ENCODE peak calls at places on chromosomes 13 and 19, in four cellular contexts. One of them, this sample, is unnamed.

GRCh38 chr19:48393559-48394330 is at the start of gene GRIN2D:
- DNase-seq in amniotic epithelial cell: no peak
- DNase-seq in substantia nigra: no peak
- DNase-seq in HCT116: no peak
- DNase-seq in this sample: peak

GRCh38 chr19:55689366-55690108 is 14.5 kb downstream of the EPN1 start:
- DNase-seq in amniotic epithelial cell: no peak
- DNase-seq in substantia nigra: no peak
- DNase-seq in HCT116: no peak
- DNase-seq in this sample: no peak

GRCh38 chr13:111187879-111188643 is 73.0 kb downstream of the ARHGEF7 start:
- DNase-seq in substantia nigra: no peak
- DNase-seq in HCT116: no peak
- DNase-seq in amniotic epithelial cell: peak
- DNase-seq in this sample: no peak

GRCh38 chr19:42323852-42324654 is 1.4 kb upstream of the MEGF8 start:
- DNase-seq in HCT116: no peak
- DNase-seq in amniotic epithelial cell: no peak
- DNase-seq in substantia nigra: no peak
- DNase-seq in this sample: no peak

GRCh38 chr13:108594153-108594552 is 35.3 kb upstream of the MYO16 start:
- DNase-seq in amniotic epithelial cell: no peak
- DNase-seq in HCT116: no peak
- DNase-seq in substantia nigra: no peak
- DNase-seq in this sample: no peak

GRCh38 chr13:51444922-51445321 is 7.9 kb downstream of the INTS6 start:
- DNase-seq in substantia nigra: no peak
- DNase-seq in HCT116: peak
- DNase-seq in amniotic epithelial cell: peak
- DNase-seq in this sample: peak

GRCh38 chr19:10503002-10503789 is at the start of gene KEAP1:
- DNase-seq in amniotic epithelial cell: peak
- DNase-seq in HCT116: no peak
- DNase-seq in substantia nigra: no peak
- DNase-seq in this sample: peak

GRCh38 chr19:45448887-45449299 is 18.9 kb upstream of the FOSB start:
- DNase-seq in substantia nigra: no peak
- DNase-seq in amniotic epithelial cell: no peak
- DNase-seq in HCT116: no peak
- DNase-seq in this sample: no peak

GRCh38 chr13:110316196-110316595 is 9.1 kb downstream of the COL4A2 start:
- DNase-seq in HCT116: no peak
- DNase-seq in substantia nigra: no peak
- DNase-seq in amniotic epithelial cell: no peak
- DNase-seq in this sample: no peak

GRCh38 chr19:35986664-35987570 is 8.1 kb upstream of the SDHAF1 start:
- DNase-seq in amniotic epithelial cell: no peak
- DNase-seq in substantia nigra: peak
- DNase-seq in HCT116: no peak
- DNase-seq in this sample: no peak

GRCh38 chr13:100633461-100633860 is 41.1 kb downstream of the TMTC4 start:
- DNase-seq in substantia nigra: no peak
- DNase-seq in HCT116: no peak
- DNase-seq in amniotic epithelial cell: peak
- DNase-seq in this sample: peak

GRCh38 chr13:44755872-44756271 is 179.7 kb upstream of the TSC22D1 start:
- DNase-seq in substantia nigra: no peak
- DNase-seq in HCT116: no peak
- DNase-seq in amniotic epithelial cell: peak
- DNase-seq in this sample: peak

GRCh38 chr13:98052412-98052811 is 90.5 kb upstream of the FARP1 start:
- DNase-seq in amniotic epithelial cell: no peak
- DNase-seq in HCT116: no peak
- DNase-seq in substantia nigra: no peak
- DNase-seq in this sample: no peak

GRCh38 chr19:40775632-40776022 is 306 bp downstream of the MIA start:
- DNase-seq in substantia nigra: no peak
- DNase-seq in amniotic epithelial cell: no peak
- DNase-seq in HCT116: no peak
- DNase-seq in this sample: no peak

GRCh38 chr13:110284809-110285519 is 22.0 kb downstream of the COL4A1 start:
- DNase-seq in substantia nigra: no peak
- DNase-seq in HCT116: no peak
- DNase-seq in amniotic epithelial cell: peak
- DNase-seq in this sample: no peak

GRCh38 chr19:3983936-3984583 is 1.2 kb downstream of the EEF2 start:
- DNase-seq in HCT116: no peak
- DNase-seq in amniotic epithelial cell: peak
- DNase-seq in substantia nigra: no peak
- DNase-seq in this sample: peak

GRCh38 chr19:40650749-40651305 is 39.6 kb downstream of the NUMBL start:
- DNase-seq in substantia nigra: no peak
- DNase-seq in amniotic epithelial cell: no peak
- DNase-seq in HCT116: no peak
- DNase-seq in this sample: peak

GRCh38 chr19:5691205-5691929 is 1.3 kb downstream of the RPL36 start:
- DNase-seq in amniotic epithelial cell: peak
- DNase-seq in substantia nigra: peak
- DNase-seq in HCT116: no peak
- DNase-seq in this sample: peak

GRCh38 chr19:38735257-38735686 is 9.0 kb downstream of the CAPN12 start:
- DNase-seq in amniotic epithelial cell: no peak
- DNase-seq in HCT116: no peak
- DNase-seq in substantia nigra: no peak
- DNase-seq in this sample: no peak

GRCh38 chr13:33578786-33579185 is 239.2 kb upstream of the RFC3 start:
- DNase-seq in HCT116: no peak
- DNase-seq in substantia nigra: no peak
- DNase-seq in amniotic epithelial cell: no peak
- DNase-seq in this sample: peak

GRCh38 chr13:24161010-24161775 is 673 bp downstream of the SPATA13 start:
- DNase-seq in amniotic epithelial cell: no peak
- DNase-seq in substantia nigra: no peak
- DNase-seq in HCT116: no peak
- DNase-seq in this sample: no peak

GRCh38 chr19:12778020-12778904 is 2.9 kb upstream of the HOOK2 start:
- DNase-seq in HCT116: no peak
- DNase-seq in substantia nigra: peak
- DNase-seq in amniotic epithelial cell: peak
- DNase-seq in this sample: peak

GRCh38 chr13:60627071-60627686 is 230.2 kb downstream of the TDRD3 start:
- DNase-seq in amniotic epithelial cell: peak
- DNase-seq in substantia nigra: peak
- DNase-seq in HCT116: peak
- DNase-seq in this sample: peak

GRCh38 chr19:35030257-35031071 is at the start of gene SCN1B:
- DNase-seq in amniotic epithelial cell: peak
- DNase-seq in substantia nigra: peak
- DNase-seq in HCT116: peak
- DNase-seq in this sample: peak

GRCh38 chr13:63381078-63381859 is 1965.6 kb upstream of the PCDH20 start:
- DNase-seq in substantia nigra: no peak
- DNase-seq in amniotic epithelial cell: peak
- DNase-seq in HCT116: no peak
- DNase-seq in this sample: peak

GRCh38 chr19:51703655-51704515 is 10.8 kb downstream of the SPACA6 start:
- DNase-seq in substantia nigra: peak
- DNase-seq in HCT116: peak
- DNase-seq in amniotic epithelial cell: peak
- DNase-seq in this sample: peak

GRCh38 chr13:109131698-109132257 is 502.4 kb downstream of the MYO16 start:
- DNase-seq in amniotic epithelial cell: no peak
- DNase-seq in substantia nigra: no peak
- DNase-seq in HCT116: no peak
- DNase-seq in this sample: peak

GRCh38 chr13:112685856-112686255 is 4.0 kb upstream of the ATP11A start:
- DNase-seq in substantia nigra: no peak
- DNase-seq in amniotic epithelial cell: no peak
- DNase-seq in HCT116: no peak
- DNase-seq in this sample: no peak

GRCh38 chr13:56015919-56016318 is 1124.8 kb upstream of the PRR20A start:
- DNase-seq in amniotic epithelial cell: no peak
- DNase-seq in substantia nigra: no peak
- DNase-seq in HCT116: no peak
- DNase-seq in this sample: no peak

GRCh38 chr19:18419195-18419698 is at the start of gene SSBP4:
- DNase-seq in substantia nigra: peak
- DNase-seq in amniotic epithelial cell: peak
- DNase-seq in HCT116: no peak
- DNase-seq in this sample: peak

GRCh38 chr19:34171539-34171876 is 796 bp upstream of the LSM14A start:
- DNase-seq in HCT116: no peak
- DNase-seq in amniotic epithelial cell: peak
- DNase-seq in substantia nigra: no peak
- DNase-seq in this sample: peak

GRCh38 chr19:14479985-14480694 is 5.0 kb upstream of the PTGER1 start:
- DNase-seq in substantia nigra: no peak
- DNase-seq in HCT116: no peak
- DNase-seq in amniotic epithelial cell: no peak
- DNase-seq in this sample: no peak

This sample was measured in fibroblast of pulmonary artery.